ENCODE peak calls at places on chromosomes 6 and 20, in eight cellular contexts. K is stimulated activated CD4-positive, alpha-beta T cell treated with anti-CD3 and anti-CD28 coated beads, Interleukin-2, amount 100 ng/mL, for 24 hours; S is NCI-H446 treated with DMSO at 0.1 percent for 48 hours; Q is astrocyte; U is dermis microvascular lymphatic vessel endothelial cell; T is neural progenitor cell; X is ureter; A is coronary artery. O is an unnamed sample.

GRCh38 chr6:134436950-134437349 is 119.0 kb upstream of the SGK1 start:
- DNase-seq in K (no peak), Q (peak; percentile 29), U (no peak), A (no peak), S (no peak), X (no peak), T (no peak), O (peak; percentile 27)

GRCh38 chr20:10209091-10209490 is 9.5 kb upstream of the SNAP25 start:
- DNase-seq in A (no peak), U (no peak), T (no peak), Q (peak; percentile 50), X (no peak), S (no peak), K (no peak), O (no peak)

GRCh38 chr6:47096233-47096887 is 54.2 kb upstream of the ADGRF1 start:
- DNase-seq in S (no peak), U (no peak), K (no peak), A (no peak), T (no peak), X (no peak), Q (no peak), O (no peak)

GRCh38 chr20:50245561-50246366 is 55.1 kb downstream of the CEBPB start:
- DNase-seq in K (no peak), A (no peak), S (no peak), Q (peak; percentile 55), U (no peak), T (no peak), X (no peak), O (peak; percentile 20)

GRCh38 chr20:23125159-23125558 is 39.0 kb upstream of the CD93 start:
- DNase-seq in S (no peak), X (no peak), Q (no peak), K (no peak), A (no peak), T (no peak), U (no peak), O (no peak)

GRCh38 chr6:41093729-41094128 is 21.0 kb downstream of the NFYA start:
- DNase-seq in A (no peak), Q (no peak), K (no peak), U (no peak), S (no peak), T (no peak), X (no peak), O (peak; percentile 14)

GRCh38 chr6:167533851-167534250 is 209.0 kb downstream of the TTLL2 start:
- DNase-seq in S (no peak), A (no peak), Q (no peak), X (no peak), T (no peak), U (no peak), K (no peak), O (no peak)

GRCh38 chr6:48584846-48585245 is 473.8 kb upstream of the PTCHD4 start:
- DNase-seq in T (no peak), U (no peak), Q (no peak), X (no peak), A (no peak), S (no peak), K (no peak), O (no peak)

GRCh38 chr6:30507849-30508843 is 18.8 kb downstream of the HLA-E start:
- DNase-seq in U (no peak), S (no peak), X (no peak), T (no peak), A (no peak), K (no peak), Q (no peak), O (no peak)

GRCh38 chr6:108250240-108250866 is 10.5 kb downstream of the SNX3 start:
- DNase-seq in A (no peak), U (no peak), S (no peak), Q (no peak), T (peak; percentile 48), K (no peak), X (no peak), O (peak; percentile 41)

GRCh38 chr6:95431637-95432228 is 145.6 kb upstream of the MANEA start:
- DNase-seq in U (peak; percentile 36), S (peak; percentile 61), A (no peak), K (peak; percentile 51), X (peak; percentile 48), Q (peak; percentile 6), T (peak; percentile 37), O (peak; percentile 52)

O was measured in lung microvascular endothelial cell.